ENCODE peak calls at places on chromosome 12, in seven cellular contexts. X, F, O, C, M, B and I are unnamed samples.

GRCh38 chr12:132362966-132363660 is 33.7 kb upstream of the GALNT9 start:
- DNase-seq in X (no peak), F (no peak), O (no peak), C (no peak), M (no peak), B (no peak), I (no peak)

GRCh38 chr12:103523771-103524170 is 28.0 kb upstream of the C12orf42 start:
- DNase-seq in X (no peak), F (no peak), O (no peak), C (no peak), M (no peak), B (no peak), I (no peak)

GRCh38 chr12:45730116-45730841 is 773 bp downstream of the ARID2 start:
- DNase-seq in X (peak), F (peak), O (peak), C (peak), M (no peak), B (peak), I (peak)

GRCh38 chr12:110937104-110937641 is 16.8 kb upstream of the MYL2 start:
- DNase-seq in X (no peak), F (peak), O (peak), C (peak), M (no peak), B (peak), I (peak)

GRCh38 chr12:86697916-86698315 is 441.7 kb upstream of the MGAT4C start:
- DNase-seq in X (no peak), F (peak), O (no peak), C (no peak), M (no peak), B (no peak), I (no peak)

GRCh38 chr12:111715242-111715641 is 29.4 kb downstream of the ACAD10 start:
- DNase-seq in X (peak), F (no peak), O (peak), C (no peak), M (no peak), B (peak), I (no peak)

GRCh38 chr12:131785763-131786330 is 42.3 kb upstream of the MMP17 start:
- DNase-seq in X (no peak), F (no peak), O (no peak), C (no peak), M (no peak), B (no peak), I (no peak)

GRCh38 chr12:127290251-127290650 is 976.7 kb upstream of the TMEM132C start:
- DNase-seq in X (no peak), F (no peak), O (no peak), C (no peak), M (no peak), B (no peak), I (no peak)

GRCh38 chr12:22285871-22286270 is 48.6 kb downstream of the ST8SIA1 start:
- DNase-seq in X (no peak), F (peak), O (no peak), C (no peak), M (no peak), B (no peak), I (peak)

GRCh38 chr12:61610143-61610542 is 650.1 kb upstream of the USP15 start:
- DNase-seq in X (no peak), F (no peak), O (no peak), C (no peak), M (no peak), B (no peak), I (no peak)

GRCh38 chr12:93570552-93571359 is 1.7 kb upstream of the SOCS2 start:
- DNase-seq in X (peak), F (peak), O (peak), C (peak), M (peak), B (peak), I (peak)

GRCh38 chr12:11397366-11397765 is 2.0 kb upstream of the PRB2 start:
- DNase-seq in X (no peak), F (no peak), O (no peak), C (no peak), M (no peak), B (no peak), I (no peak)

GRCh38 chr12:57609091-57609780 is 2.0 kb upstream of the ARHGEF25 start:
- DNase-seq in X (no peak), F (no peak), O (no peak), C (no peak), M (no peak), B (no peak), I (no peak)
- H3K4me3 ChIP-seq in X (no peak), F (no peak), O (no peak), C (no peak), M (no peak), B (no peak), I (no peak)

GRCh38 chr12:51954465-51955361 is 3.2 kb downstream of the ACVR1B start:
- DNase-seq in X (no peak), F (peak), O (no peak), C (no peak), M (no peak), B (no peak), I (peak)
- TF ChIP-seq CTCF in X (no peak), F (no peak), O (no peak), C (no peak), M (no peak), B (no peak), I (no peak)

GRCh38 chr12:122873540-122873939 is 22.4 kb downstream of the VPS37B start:
- DNase-seq in X (no peak), F (no peak), O (no peak), C (no peak), M (no peak), B (no peak), I (no peak)
- H3K4me3 ChIP-seq in X (no peak), F (no peak), O (no peak), C (no peak), M (no peak), B (no peak), I (no peak)

DNA sequence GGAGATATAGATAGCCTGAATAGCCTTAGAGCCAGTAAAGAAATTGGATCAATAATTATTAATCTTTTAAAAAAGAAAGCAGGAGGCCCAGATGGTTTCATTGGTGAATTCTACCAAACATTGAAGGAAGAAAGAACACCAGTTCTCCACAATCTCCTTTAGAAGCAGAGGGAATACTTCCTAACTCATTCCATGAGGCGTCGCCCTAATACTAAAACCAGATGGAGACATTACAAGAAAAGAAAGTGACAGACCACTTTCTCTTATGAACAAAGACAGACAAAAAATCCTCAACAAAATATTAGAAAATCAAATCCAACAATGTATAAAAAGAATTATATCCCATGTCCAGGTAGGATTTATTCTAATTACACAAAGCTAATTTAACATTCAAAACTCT is 362.6 kb downstream of the BCAT1 start:
- DNase-seq in X (no peak), F (no peak), O (no peak), C (no peak), M (no peak), B (no peak), I (no peak)
- TF ChIP-seq CTCF in X (no peak), F (no peak), O (no peak), C (no peak), M (no peak), B (no peak), I (no peak)

GRCh38 chr12:116448165-116448756 is 110.9 kb upstream of the MAP1LC3B2 start:
- DNase-seq in X (no peak), F (no peak), O (no peak), C (no peak), M (no peak), B (no peak), I (no peak)
- H3K4me3 ChIP-seq in X (no peak), F (no peak), O (no peak), C (no peak), M (no peak), B (no peak), I (no peak)

GRCh38 chr12:2009623-2010022 is 5.4 kb upstream of the DCP1B start:
- DNase-seq in X (no peak), F (no peak), O (no peak), C (no peak), M (no peak), B (no peak), I (peak)
- TF ChIP-seq CTCF in X (no peak), F (no peak), O (no peak), C (no peak), M (no peak), B (peak), I (no peak)